ENCODE peak calls at places on chromosomes 7 and 10, in four cellular contexts. K, C, E and O are unnamed samples.

GRCh38 chr7:93949468-93949867 is 27.9 kb downstream of the GNG11 start:
- DNase-seq in C (no peak), K (no peak), E (no peak), O (no peak)

GRCh38 chr7:33091111-33091531 is 18.1 kb downstream of the RP9 start:
- DNase-seq in E (no peak), C (no peak), K (no peak), O (no peak)

GRCh38 chr7:151062399-151063211 is 3.2 kb downstream of the SLC4A2 start:
- DNase-seq in K (peak; percentile 97), C (peak; percentile 81), E (peak; percentile 96), O (peak; percentile 95)

GRCh38 chr10:70343712-70344111 is 38.7 kb downstream of the LRRC20 start:
- DNase-seq in E (no peak), K (no peak), C (no peak), O (no peak)

GRCh38 chr10:71999360-72000072 is 35.3 kb downstream of the CHST3 start:
- DNase-seq in C (no peak), K (no peak), E (peak; percentile 41), O (no peak)

GRCh38 chr7:157397751-157398691 is 61.2 kb downstream of the DNAJB6 start:
- DNase-seq in C (no peak), E (peak; percentile 92), K (peak; percentile 64), O (no peak)

GRCh38 chr7:29285451-29285807 is 90.9 kb downstream of the CHN2 start:
- DNase-seq in C (peak; percentile 62), E (no peak), K (peak; percentile 28), O (peak; percentile 6)

GRCh38 chr10:119466655-119467054 is 75.9 kb downstream of the RGS10 start:
- DNase-seq in E (no peak), C (no peak), K (no peak), O (no peak)

GRCh38 chr10:80382989-80383388 is 25.4 kb upstream of the PRXL2A start:
- DNase-seq in K (peak; percentile 40), C (peak; percentile 49), E (peak; percentile 57), O (no peak)

GRCh38 chr7:80781561-80781979 is 137.3 kb downstream of the SEMA3C start:
- DNase-seq in K (no peak), E (no peak), C (peak; percentile 50), O (no peak)

GRCh38 chr10:3068968-3069737 is 1.8 kb downstream of the PFKP start:
- DNase-seq in E (peak; percentile 59), K (no peak), C (no peak), O (no peak)

GRCh38 chr7:40382145-40382544 is 247.3 kb downstream of the SUGCT start:
- DNase-seq in K (no peak), C (no peak), E (no peak), O (no peak)

GRCh38 chr7:30799206-30799975 is 28.2 kb downstream of the MINDY4 start:
- DNase-seq in C (no peak), K (no peak), E (no peak), O (no peak)

GRCh38 chr10:13803566-13804554 is 217.1 kb downstream of the PRPF18 start:
- DNase-seq in K (no peak), C (no peak), E (no peak), O (no peak)

GRCh38 chr7:30596043-30596641 is 1.5 kb downstream of the GARS1 start:
- DNase-seq in E (peak; percentile 52), K (peak; percentile 42), C (no peak), O (no peak)

GRCh38 chr7:70317356-70317755 is 719.1 kb downstream of the AUTS2 start:
- DNase-seq in K (no peak), C (no peak), E (no peak), O (no peak)

GRCh38 chr10:48516878-48517277 is 88.0 kb downstream of the ARHGAP22 start:
- DNase-seq in C (no peak), K (no peak), E (no peak), O (no peak)

GRCh38 chr7:30212720-30213119 is 71.7 kb upstream of the ZNRF2 start:
- DNase-seq in E (no peak), K (peak; percentile 78), C (no peak), O (no peak)

GRCh38 chr7:23205861-23206510 is 24.1 kb downstream of the NUP42 start:
- DNase-seq in K (no peak), E (no peak), C (no peak), O (no peak)

GRCh38 chr10:89702121-89702480 is 711 bp downstream of the KIF20B start:
- DNase-seq in K (peak; percentile 11), C (no peak), E (peak; percentile 32), O (no peak)

GRCh38 chr7:80210400-80210799 is 75.8 kb downstream of the GNAI1 start:
- DNase-seq in E (no peak), K (peak; percentile 96), C (no peak), O (no peak)

GRCh38 chr10:109894516-109894915 is 28.8 kb downstream of the XPNPEP1 start:
- DNase-seq in E (no peak), K (no peak), C (no peak), O (no peak)

GRCh38 chr7:76340617-76341131 is 18.1 kb downstream of the YWHAG start:
- DNase-seq in C (no peak), E (peak; percentile 44), K (no peak), O (no peak)

GRCh38 chr10:110527731-110528171 is 30.0 kb downstream of the DUSP5 start:
- DNase-seq in K (peak; percentile 60), E (no peak), C (no peak), O (no peak)

GRCh38 chr10:79038841-79039201 is 29.9 kb upstream of the ZMIZ1 start:
- DNase-seq in C (no peak), K (no peak), E (peak; percentile 90), O (no peak)

GRCh38 chr7:36393826-36394225 is 4.2 kb downstream of the ANLN start:
- DNase-seq in E (peak; percentile 47), K (peak; percentile 67), C (no peak), O (no peak)

GRCh38 chr10:35025916-35026315 is 64.2 kb downstream of the CUL2 start:
- DNase-seq in C (no peak), K (no peak), E (no peak), O (no peak)

GRCh38 chr7:141785711-141786552 is 4.1 kb upstream of the TAS2R5 start:
- DNase-seq in E (peak; percentile 74), C (peak; percentile 36), K (peak; percentile 42), O (no peak)

GRCh38 chr10:20002657-20003056 is 186.4 kb downstream of the PLXDC2 start:
- DNase-seq in C (no peak), K (no peak), E (no peak), O (no peak)

GRCh38 chr10:4693967-4694366 is 132.0 kb upstream of the AKR1E2 start:
- DNase-seq in K (no peak), E (no peak), C (no peak), O (no peak)

GRCh38 chr7:155807013-155807804 is 5.1 kb downstream of the SHH start:
- DNase-seq in K (no peak), C (no peak), E (no peak), O (no peak)

GRCh38 chr10:102133373-102134195 is 744 bp downstream of the PPRC1 start:
- DNase-seq in E (peak; percentile 81), K (peak; percentile 78), C (no peak), O (no peak)

GRCh38 chr7:73577627-73578341 is 595 bp downstream of the TBL2 start:
- DNase-seq in E (peak; percentile 64), C (no peak), K (peak; percentile 30), O (no peak)

GRCh38 chr10:123135415-123136141 is at the start of gene HMX3:
- DNase-seq in K (no peak), C (no peak), E (peak; percentile 86), O (peak; percentile 85)

GRCh38 chr7:44327981-44328380 is 2.6 kb upstream of the CAMK2B start:
- DNase-seq in C (no peak), K (no peak), E (no peak), O (no peak)

GRCh38 chr7:106807474-106807873 is 57.6 kb upstream of the PIK3CG start:
- DNase-seq in C (no peak), K (no peak), E (no peak), O (no peak)
- TF ChIP-seq FOSL1 in C (no peak), K (no peak), E (no peak), O (no peak)

DNA sequence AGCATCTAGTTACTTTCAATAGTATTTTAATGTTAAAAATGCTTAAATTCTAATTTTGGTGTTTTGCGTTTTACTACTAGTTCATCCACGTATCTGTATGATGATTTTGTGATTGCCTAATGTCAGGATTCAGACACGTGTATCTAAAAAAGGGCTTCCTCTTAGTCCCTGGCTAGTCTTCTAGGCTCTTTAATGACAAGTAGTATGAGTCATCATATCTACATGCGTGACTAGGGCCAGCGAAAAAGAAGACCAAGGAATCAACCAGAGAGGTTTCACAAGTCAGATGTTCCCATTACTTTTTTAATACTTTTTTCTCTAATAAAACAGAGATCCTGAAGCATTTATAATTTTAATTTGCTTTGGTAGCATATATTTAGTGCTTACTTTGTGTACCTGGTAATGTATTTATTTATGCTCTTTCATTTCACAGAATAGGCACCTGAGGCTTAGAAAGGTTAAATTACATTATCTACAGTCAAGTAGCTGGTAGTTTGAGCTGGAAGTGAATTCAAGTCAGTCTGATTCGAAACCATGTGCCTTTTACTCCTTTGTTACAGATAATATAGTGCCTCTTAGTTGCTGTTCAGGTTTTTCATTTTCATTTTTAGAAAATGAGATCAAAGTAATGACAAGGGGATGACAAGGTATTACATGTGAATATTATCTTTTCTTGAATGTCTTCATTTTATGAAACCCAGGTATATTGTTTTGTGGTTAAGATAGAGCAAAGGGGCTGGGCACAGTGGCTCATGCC is 140.3 kb downstream of the FOXP2 start:
- DNase-seq in C (peak; percentile 23), E (no peak), K (no peak), O (no peak)
- TF ChIP-seq FOSL1 in C (peak; percentile 47), E (no peak), K (no peak), O (no peak)

GRCh38 chr10:16649757-16650156 is 128.1 kb upstream of the C1QL3 start:
- DNase-seq in E (no peak), K (no peak), C (no peak), O (no peak)

GRCh38 chr10:16644146-16644545 is 122.5 kb upstream of the C1QL3 start:
- DNase-seq in E (no peak), C (no peak), K (no peak), O (no peak)

GRCh38 chr10:16643502-16643901 is 121.8 kb upstream of the C1QL3 start:
- DNase-seq in E (no peak), C (no peak), K (no peak), O (no peak)

GRCh38 chr10:16652154-16652553 is 130.5 kb upstream of the C1QL3 start:
- DNase-seq in C (no peak), E (no peak), K (no peak), O (no peak)

GRCh38 chr10:16646474-16647059 is 124.9 kb upstream of the C1QL3 start:
- DNase-seq in K (no peak), C (no peak), E (no peak), O (no peak)
- TF ChIP-seq FOSL1 in K (no peak), C (no peak), E (no peak), O (no peak)

DNA sequence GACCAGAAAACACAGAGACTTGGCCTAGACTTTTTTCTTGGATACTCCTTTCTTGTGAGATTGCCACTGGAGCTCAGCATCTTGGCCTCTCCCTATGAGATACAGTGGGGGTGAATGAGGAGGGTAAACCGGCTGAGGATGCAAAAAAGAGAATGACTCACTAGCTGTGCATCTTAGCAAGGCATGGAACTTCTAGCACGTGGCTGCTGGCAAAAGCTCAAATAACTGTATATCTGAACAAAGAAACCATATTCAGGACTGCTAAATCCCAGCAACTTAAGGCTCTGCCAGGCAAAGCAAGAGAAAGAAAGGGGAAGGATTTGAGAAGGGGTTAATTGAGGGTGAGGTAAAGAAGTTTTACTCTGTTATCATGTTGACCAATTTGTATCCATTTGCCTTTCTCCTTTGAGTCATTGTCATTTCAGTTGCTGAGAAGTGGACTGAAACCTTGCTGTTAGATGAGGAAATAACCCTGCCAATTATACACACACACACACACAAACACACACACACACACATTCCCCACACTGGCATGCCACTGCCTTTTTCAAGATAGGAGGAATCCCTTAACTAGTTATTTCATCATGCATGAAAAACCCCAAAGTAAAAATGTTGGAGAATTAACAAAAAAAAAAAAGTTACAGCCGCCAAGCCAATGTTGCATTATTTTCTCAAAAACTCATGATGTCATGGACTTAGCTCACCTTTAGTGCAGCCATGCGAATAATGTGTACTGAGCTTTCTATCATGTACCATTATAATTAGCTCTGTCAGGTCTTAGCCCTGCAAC is 997.3 kb downstream of the LRMDA start:
- DNase-seq in E (no peak), C (no peak), K (no peak), O (no peak)
- TF ChIP-seq FOSL1 in E (no peak), C (no peak), K (no peak), O (no peak)